ENCODE peak calls at places on chromosomes 6 and 20, in nine cellular contexts. D is NAMALWA, N is NCI-H1436 treated with DMSO at 0.1 percent for 48 hours, K is astrocyte of the spinal cord, X is NCI-H748 treated with DMSO at 0.1 percent for 48 hours, V is NCI-H1930, L is iris pigment epithelial cell, Z is GM13976, Y is HL-60. A is an unnamed sample.

GRCh38 chr6:9095671-9096260 is 660.4 kb upstream of the SLC35B3 start:
- DNase-seq in Z (no peak), D (no peak), X (peak), V (peak), K (no peak), L (no peak), N (peak), Y (no peak), A (no peak)

GRCh38 chr20:34824026-34824860 is 1.2 kb downstream of the NCOA6 start:
- DNase-seq in X (peak), Z (peak), V (peak), K (peak), Y (no peak), L (peak), D (peak), N (peak), A (peak)

GRCh38 chr6:141309295-141309694 is 823.4 kb upstream of the GJE1 start:
- DNase-seq in N (no peak), X (peak), Z (no peak), L (no peak), K (no peak), D (peak), V (no peak), Y (no peak), A (no peak)

GRCh38 chr20:23150304-23151007 is 64.3 kb upstream of the CD93 start:
- DNase-seq in Z (no peak), K (no peak), X (no peak), Y (no peak), V (no peak), N (no peak), L (no peak), D (no peak), A (no peak)

GRCh38 chr6:33112148-33112547 is 36.4 kb downstream of the HLA-DPB1 start:
- DNase-seq in X (no peak), V (peak), K (peak), L (peak), N (no peak), D (peak), Z (peak), Y (no peak), A (peak)

GRCh38 chr20:46174469-46175126 is 56.5 kb downstream of the CD40 start:
- DNase-seq in X (peak), D (no peak), N (no peak), L (peak), Z (peak), Y (peak), V (peak), K (peak), A (peak)

GRCh38 chr20:37347891-37348642 is 2.1 kb downstream of the SRC start:
- DNase-seq in N (no peak), Y (no peak), D (no peak), K (no peak), L (no peak), V (no peak), X (no peak), Z (no peak), A (no peak)

GRCh38 chr6:28980797-28981390 is 24.2 kb downstream of the ZNF311 start:
- DNase-seq in Y (no peak), L (peak), K (peak), N (no peak), Z (peak), D (peak), V (peak), X (peak), A (peak)

GRCh38 chr6:3299221-3299620 is 40.5 kb downstream of the PSMG4 start:
- DNase-seq in Z (no peak), V (no peak), N (no peak), K (no peak), L (no peak), Y (no peak), X (no peak), D (no peak), A (no peak)

GRCh38 chr6:32047084-32047478 is 8.9 kb downstream of the CYP21A2 start:
- DNase-seq in D (no peak), N (no peak), K (peak), L (no peak), Y (no peak), X (no peak), Z (no peak), V (no peak), A (no peak)

GRCh38 chr6:75183099-75183541 is 22.7 kb downstream of the COL12A1 start:
- DNase-seq in N (no peak), Y (no peak), D (no peak), X (no peak), K (no peak), V (no peak), L (peak), Z (no peak), A (no peak)

GRCh38 chr6:158784505-158784904 is 34.7 kb downstream of the EZR start:
- DNase-seq in Z (no peak), K (peak), X (no peak), L (peak), V (no peak), Y (no peak), N (no peak), D (no peak), A (no peak)

GRCh38 chr20:2169456-2170088 is 67.9 kb downstream of the STK35 start:
- DNase-seq in V (no peak), N (no peak), Y (no peak), L (no peak), K (no peak), D (no peak), X (no peak), Z (no peak), A (no peak)

GRCh38 chr6:110140650-110141049 is 38.8 kb downstream of the WASF1 start:
- DNase-seq in X (no peak), N (no peak), V (no peak), Y (no peak), D (no peak), L (peak), K (peak), Z (no peak), A (no peak)

GRCh38 chr6:41489284-41489851 is 56.8 kb upstream of the FOXP4 start:
- DNase-seq in Y (no peak), X (no peak), K (peak), Z (no peak), N (no peak), L (peak), D (no peak), V (no peak), A (no peak)

GRCh38 chr20:62589150-62589498 is 53.2 kb upstream of the SLCO4A1 start:
- DNase-seq in Y (no peak), X (no peak), Z (no peak), N (no peak), V (no peak), D (no peak), L (no peak), K (no peak), A (no peak)

GRCh38 chr6:36126553-36127458 is 3.5 kb upstream of the MAPK13 start:
- DNase-seq in L (peak), D (no peak), Z (no peak), Y (no peak), X (no peak), N (no peak), K (peak), V (no peak), A (no peak)

GRCh38 chr20:24653306-24653705 is 183.9 kb downstream of the SYNDIG1 start:
- DNase-seq in Z (no peak), K (peak), N (no peak), Y (no peak), D (no peak), X (no peak), L (peak), V (no peak), A (no peak)

GRCh38 chr6:137903933-137904821 is 37.1 kb downstream of the TNFAIP3 start:
- DNase-seq in D (peak), V (peak), K (no peak), X (no peak), Y (peak), L (peak), N (no peak), Z (peak), A (no peak)

A was measured in T47D.